ENCODE peak calls at places on chromosomes 4 and X, in four cellular contexts. One of them, this sample, is unnamed.

GRCh38 chr4:40196724-40197281 is at the start of gene RHOH:
- DNase-seq in A172: no peak
- DNase-seq in breast epithelium: no peak
- DNase-seq in NCI-H1436: no peak
- DNase-seq in this sample: peak; percentile 38

GRCh38 chr4:185112104-185112503 is 31.0 kb upstream of the SLC25A4 start:
- DNase-seq in breast epithelium: no peak
- DNase-seq in NCI-H1436: no peak
- DNase-seq in A172: peak; percentile 98
- DNase-seq in this sample: no peak

GRCh38 chrX:115038406-115038805 is 21.0 kb upstream of the IL13RA2 start:
- DNase-seq in A172: no peak
- DNase-seq in breast epithelium: no peak
- DNase-seq in NCI-H1436: no peak
- DNase-seq in this sample: no peak

GRCh38 chrX:48933757-48934156 is 14.9 kb upstream of the PIM2 start:
- DNase-seq in NCI-H1436: no peak
- DNase-seq in breast epithelium: no peak
- DNase-seq in A172: no peak
- DNase-seq in this sample: no peak

GRCh38 chrX:140190441-140191108 is 225.3 kb upstream of the CXorf66 start:
- DNase-seq in A172: no peak
- DNase-seq in breast epithelium: no peak
- DNase-seq in NCI-H1436: no peak
- DNase-seq in this sample: peak; percentile 6

GRCh38 chr4:120630432-120630831 is 292.1 kb downstream of the PRDM5 start:
- DNase-seq in A172: peak; percentile 3
- DNase-seq in NCI-H1436: no peak
- DNase-seq in breast epithelium: no peak
- DNase-seq in this sample: no peak

GRCh38 chr4:127708985-127709384 is 21.2 kb upstream of the SLC25A31 start:
- DNase-seq in A172: peak; percentile 42
- DNase-seq in NCI-H1436: no peak
- DNase-seq in breast epithelium: no peak
- DNase-seq in this sample: no peak

GRCh38 chr4:87345139-87345538 is 22.5 kb upstream of the HSD17B13 start:
- DNase-seq in NCI-H1436: no peak
- DNase-seq in A172: no peak
- DNase-seq in breast epithelium: no peak
- DNase-seq in this sample: no peak

GRCh38 chr4:146029147-146029546 is 90.5 kb upstream of the ZNF827 start:
- DNase-seq in breast epithelium: no peak
- DNase-seq in NCI-H1436: no peak
- DNase-seq in A172: no peak
- DNase-seq in this sample: no peak

GRCh38 chrX:68852046-68852445 is 23.2 kb downstream of the EFNB1 start:
- DNase-seq in A172: no peak
- DNase-seq in NCI-H1436: no peak
- DNase-seq in breast epithelium: no peak
- DNase-seq in this sample: no peak

GRCh38 chrX:153703036-153703370 is 15.3 kb downstream of the SLC6A8 start:
- DNase-seq in A172: peak; percentile 83
- DNase-seq in breast epithelium: peak; percentile 65
- DNase-seq in NCI-H1436: no peak
- DNase-seq in this sample: peak; percentile 81

GRCh38 chr4:67087897-67088296 is 457.4 kb downstream of the CENPC start:
- DNase-seq in breast epithelium: no peak
- DNase-seq in NCI-H1436: no peak
- DNase-seq in A172: peak; percentile 9
- DNase-seq in this sample: no peak

GRCh38 chr4:159227378-159227777 is 124.5 kb downstream of the RAPGEF2 start:
- DNase-seq in NCI-H1436: no peak
- DNase-seq in breast epithelium: no peak
- DNase-seq in A172: peak; percentile 15
- DNase-seq in this sample: no peak

GRCh38 chrX:23770142-23770541 is 12.8 kb upstream of the SAT1 start:
- DNase-seq in breast epithelium: no peak
- DNase-seq in A172: no peak
- DNase-seq in NCI-H1436: no peak
- DNase-seq in this sample: no peak

GRCh38 chr4:73446336-73446938 is 10.4 kb downstream of the AFP start:
- DNase-seq in breast epithelium: no peak
- DNase-seq in A172: peak; percentile 44
- DNase-seq in NCI-H1436: peak; percentile 71
- DNase-seq in this sample: no peak

GRCh38 chr4:148265627-148266026 is 176.6 kb downstream of the NR3C2 start:
- DNase-seq in breast epithelium: no peak
- DNase-seq in NCI-H1436: no peak
- DNase-seq in A172: no peak
- DNase-seq in this sample: no peak

GRCh38 chrX:72540318-72540717 is 32.3 kb downstream of the HDAC8 start:
- DNase-seq in NCI-H1436: peak; percentile 51
- DNase-seq in A172: peak; percentile 3
- DNase-seq in breast epithelium: no peak
- DNase-seq in this sample: no peak

GRCh38 chrX:19627533-19627932 is 112.2 kb upstream of the MAP3K15 start:
- DNase-seq in breast epithelium: no peak
- DNase-seq in A172: peak; percentile 34
- DNase-seq in NCI-H1436: no peak
- DNase-seq in this sample: no peak

GRCh38 chr4:10123227-10124101 is 6.9 kb upstream of the WDR1 start:
- DNase-seq in A172: no peak
- DNase-seq in breast epithelium: no peak
- DNase-seq in NCI-H1436: no peak
- DNase-seq in this sample: peak; percentile 55

GRCh38 chr4:179465131-179465797 is 2023.0 kb upstream of the AGA start:
- DNase-seq in NCI-H1436: no peak
- DNase-seq in breast epithelium: no peak
- DNase-seq in A172: peak; percentile 51
- DNase-seq in this sample: no peak

GRCh38 chr4:16695896-16696295 is 202.5 kb downstream of the LDB2 start:
- DNase-seq in breast epithelium: no peak
- DNase-seq in NCI-H1436: no peak
- DNase-seq in A172: no peak
- DNase-seq in this sample: no peak

GRCh38 chr4:5895287-5895686 is 2.4 kb upstream of the CRMP1 start:
- DNase-seq in NCI-H1436: no peak
- DNase-seq in breast epithelium: no peak
- DNase-seq in A172: no peak
- DNase-seq in this sample: no peak

GRCh38 chr4:184408021-184408710 is 66.2 kb downstream of the IRF2 start:
- DNase-seq in NCI-H1436: no peak
- DNase-seq in A172: peak; percentile 18
- DNase-seq in breast epithelium: no peak
- DNase-seq in this sample: no peak

GRCh38 chr4:100164808-100165760 is 25.2 kb downstream of the DDIT4L start:
- DNase-seq in NCI-H1436: no peak
- DNase-seq in A172: no peak
- DNase-seq in breast epithelium: no peak
- DNase-seq in this sample: no peak

GRCh38 chrX:149060921-149061320 is 444.2 kb downstream of the IDS start:
- DNase-seq in breast epithelium: no peak
- DNase-seq in NCI-H1436: no peak
- DNase-seq in A172: peak; percentile 36
- DNase-seq in this sample: no peak

GRCh38 chr4:72767903-72768817 is 199.1 kb upstream of the ADAMTS3 start:
- DNase-seq in breast epithelium: no peak
- DNase-seq in NCI-H1436: no peak
- DNase-seq in A172: peak; percentile 35
- DNase-seq in this sample: no peak

GRCh38 chr4:179145746-179146530 is 1703.7 kb upstream of the AGA start:
- DNase-seq in A172: peak; percentile 46
- DNase-seq in NCI-H1436: no peak
- DNase-seq in breast epithelium: no peak
- DNase-seq in this sample: no peak

GRCh38 chr4:80393246-80393969 is 57.9 kb downstream of the CFAP299 start:
- DNase-seq in NCI-H1436: no peak
- DNase-seq in breast epithelium: no peak
- DNase-seq in A172: peak; percentile 28
- DNase-seq in this sample: no peak

GRCh38 chrX:42710452-42710851 is 67.5 kb downstream of the PPP1R2C start:
- DNase-seq in NCI-H1436: no peak
- DNase-seq in A172: no peak
- DNase-seq in breast epithelium: no peak
- DNase-seq in this sample: no peak

GRCh38 chr4:14196141-14196540 is 568.6 kb upstream of the BOD1L1 start:
- DNase-seq in breast epithelium: no peak
- DNase-seq in NCI-H1436: no peak
- DNase-seq in A172: peak; percentile 69
- DNase-seq in this sample: no peak

GRCh38 chrX:12021708-12022107 is 116.6 kb upstream of the FRMPD4 start:
- DNase-seq in NCI-H1436: no peak
- DNase-seq in breast epithelium: no peak
- DNase-seq in A172: no peak
- DNase-seq in this sample: no peak